ENCODE peak calls at places on chromosomes 12 and 14, in four cellular contexts. One of them, this sample, is unnamed.

GRCh38 chr12:66166561-66166960 is 3.2 kb downstream of the TMBIM4 start:
- DNase-seq in neural progenitor cell: no peak
- DNase-seq in cardiac fibroblast: no peak
- DNase-seq in CD8-positive, alpha-beta T cell: no peak
- DNase-seq in this sample: no peak

GRCh38 chr14:103136388-103137271 is 13.4 kb downstream of the TNFAIP2 start:
- DNase-seq in neural progenitor cell: peak
- DNase-seq in cardiac fibroblast: peak
- DNase-seq in CD8-positive, alpha-beta T cell: no peak
- DNase-seq in this sample: no peak

GRCh38 chr12:76781321-76781720 is 17.4 kb downstream of the ZDHHC17 start:
- DNase-seq in cardiac fibroblast: no peak
- DNase-seq in CD8-positive, alpha-beta T cell: no peak
- DNase-seq in neural progenitor cell: no peak
- DNase-seq in this sample: no peak

GRCh38 chr14:22974530-22975313 is 7.6 kb downstream of the AJUBA start:
- DNase-seq in neural progenitor cell: no peak
- DNase-seq in CD8-positive, alpha-beta T cell: no peak
- DNase-seq in cardiac fibroblast: peak
- DNase-seq in this sample: no peak

GRCh38 chr12:4864575-4864974 is 45.1 kb upstream of the KCNA1 start:
- DNase-seq in cardiac fibroblast: no peak
- DNase-seq in CD8-positive, alpha-beta T cell: no peak
- DNase-seq in neural progenitor cell: no peak
- DNase-seq in this sample: no peak

GRCh38 chr12:54159140-54159539 is 29.6 kb downstream of the SMUG1 start:
- DNase-seq in CD8-positive, alpha-beta T cell: peak
- DNase-seq in cardiac fibroblast: no peak
- DNase-seq in neural progenitor cell: peak
- DNase-seq in this sample: no peak

GRCh38 chr12:60101715-60102114 is 505.9 kb downstream of the SLC16A7 start:
- DNase-seq in cardiac fibroblast: peak
- DNase-seq in CD8-positive, alpha-beta T cell: no peak
- DNase-seq in neural progenitor cell: no peak
- DNase-seq in this sample: no peak

GRCh38 chr12:52050116-52050770 is 999 bp upstream of the NR4A1 start:
- DNase-seq in neural progenitor cell: no peak
- DNase-seq in CD8-positive, alpha-beta T cell: no peak
- DNase-seq in cardiac fibroblast: peak
- DNase-seq in this sample: no peak

GRCh38 chr14:20624495-20625070 is 16.9 kb downstream of the OR6S1 start:
- DNase-seq in cardiac fibroblast: peak
- DNase-seq in CD8-positive, alpha-beta T cell: peak
- DNase-seq in neural progenitor cell: peak
- DNase-seq in this sample: peak

GRCh38 chr12:75877588-75878381 is 153.8 kb downstream of the PHLDA1 start:
- DNase-seq in cardiac fibroblast: peak
- DNase-seq in CD8-positive, alpha-beta T cell: no peak
- DNase-seq in neural progenitor cell: no peak
- DNase-seq in this sample: no peak

GRCh38 chr14:81406863-81407262 is 6.7 kb upstream of the STON2 start:
- DNase-seq in cardiac fibroblast: peak
- DNase-seq in CD8-positive, alpha-beta T cell: no peak
- DNase-seq in neural progenitor cell: no peak
- DNase-seq in this sample: peak

GRCh38 chr14:97584528-97584927 is 787.3 kb downstream of the VRK1 start:
- DNase-seq in cardiac fibroblast: no peak
- DNase-seq in CD8-positive, alpha-beta T cell: no peak
- DNase-seq in neural progenitor cell: no peak
- DNase-seq in this sample: no peak

GRCh38 chr12:92145731-92146496 is at the start of gene BTG1:
- DNase-seq in CD8-positive, alpha-beta T cell: peak
- DNase-seq in neural progenitor cell: peak
- DNase-seq in cardiac fibroblast: peak
- DNase-seq in this sample: peak

GRCh38 chr14:103488071-103488470 is 34.6 kb downstream of the CKB start:
- DNase-seq in neural progenitor cell: no peak
- DNase-seq in cardiac fibroblast: no peak
- DNase-seq in CD8-positive, alpha-beta T cell: no peak
- DNase-seq in this sample: no peak

GRCh38 chr14:83883732-83884131 is 1646.2 kb upstream of the FLRT2 start:
- DNase-seq in cardiac fibroblast: no peak
- DNase-seq in neural progenitor cell: no peak
- DNase-seq in CD8-positive, alpha-beta T cell: no peak
- DNase-seq in this sample: no peak

GRCh38 chr14:101119830-101120571 is 216.5 kb upstream of the RTL1 start:
- DNase-seq in cardiac fibroblast: peak
- DNase-seq in CD8-positive, alpha-beta T cell: no peak
- DNase-seq in neural progenitor cell: peak
- DNase-seq in this sample: no peak

GRCh38 chr12:95608252-95609033 is 57.2 kb upstream of the USP44 start:
- DNase-seq in cardiac fibroblast: peak
- DNase-seq in neural progenitor cell: no peak
- DNase-seq in CD8-positive, alpha-beta T cell: no peak
- DNase-seq in this sample: no peak

GRCh38 chr14:71988954-71989353 is 56.7 kb downstream of the RGS6 start:
- DNase-seq in cardiac fibroblast: no peak
- DNase-seq in neural progenitor cell: no peak
- DNase-seq in CD8-positive, alpha-beta T cell: no peak
- DNase-seq in this sample: no peak

GRCh38 chr14:88825078-88825458 is 617 bp downstream of the TTC8 start:
- DNase-seq in neural progenitor cell: no peak
- DNase-seq in cardiac fibroblast: peak
- DNase-seq in CD8-positive, alpha-beta T cell: no peak
- DNase-seq in this sample: no peak

GRCh38 chr12:53739285-53740129 is 12.3 kb upstream of the CALCOCO1 start:
- DNase-seq in cardiac fibroblast: no peak
- DNase-seq in neural progenitor cell: no peak
- DNase-seq in CD8-positive, alpha-beta T cell: no peak
- DNase-seq in this sample: no peak

GRCh38 chr14:61838661-61839060 is 76.4 kb downstream of the SNAPC1 start:
- DNase-seq in CD8-positive, alpha-beta T cell: no peak
- DNase-seq in neural progenitor cell: no peak
- DNase-seq in cardiac fibroblast: peak
- DNase-seq in this sample: no peak

GRCh38 chr12:101823039-101823438 is 7.7 kb downstream of the GNPTAB start:
- DNase-seq in cardiac fibroblast: peak
- DNase-seq in neural progenitor cell: no peak
- DNase-seq in CD8-positive, alpha-beta T cell: no peak
- DNase-seq in this sample: no peak

GRCh38 chr12:103915306-103915705 is 14.9 kb upstream of the HSP90B1 start:
- DNase-seq in neural progenitor cell: no peak
- DNase-seq in CD8-positive, alpha-beta T cell: no peak
- DNase-seq in cardiac fibroblast: peak
- DNase-seq in this sample: no peak

GRCh38 chr14:57870686-57871457 is 5.0 kb upstream of the SLC35F4 start:
- DNase-seq in cardiac fibroblast: no peak
- DNase-seq in CD8-positive, alpha-beta T cell: no peak
- DNase-seq in neural progenitor cell: no peak
- DNase-seq in this sample: no peak

GRCh38 chr12:2641209-2641608 is 153.6 kb upstream of the FKBP4 start:
- DNase-seq in neural progenitor cell: peak
- DNase-seq in cardiac fibroblast: peak
- DNase-seq in CD8-positive, alpha-beta T cell: no peak
- DNase-seq in this sample: no peak

GRCh38 chr12:103181366-103182152 is 224.1 kb downstream of the ASCL1 start:
- DNase-seq in CD8-positive, alpha-beta T cell: no peak
- DNase-seq in neural progenitor cell: no peak
- DNase-seq in cardiac fibroblast: no peak
- DNase-seq in this sample: no peak

GRCh38 chr14:61574514-61574807 is 120.9 kb upstream of the HIF1A start:
- DNase-seq in CD8-positive, alpha-beta T cell: no peak
- DNase-seq in cardiac fibroblast: no peak
- DNase-seq in neural progenitor cell: peak
- DNase-seq in this sample: no peak

GRCh38 chr12:109678732-109679131 is 34.9 kb upstream of the FAM222A start:
- DNase-seq in cardiac fibroblast: no peak
- DNase-seq in neural progenitor cell: peak
- DNase-seq in CD8-positive, alpha-beta T cell: no peak
- DNase-seq in this sample: no peak

GRCh38 chr14:44889600-44890479 is 71.9 kb downstream of the KLHL28 start:
- DNase-seq in neural progenitor cell: no peak
- DNase-seq in CD8-positive, alpha-beta T cell: no peak
- DNase-seq in cardiac fibroblast: no peak
- DNase-seq in this sample: no peak

GRCh38 chr14:81519200-81519998 is 14.3 kb downstream of the SEL1L start:
- DNase-seq in CD8-positive, alpha-beta T cell: no peak
- DNase-seq in neural progenitor cell: no peak
- DNase-seq in cardiac fibroblast: peak
- DNase-seq in this sample: no peak

GRCh38 chr14:70188292-70188607 is 501 bp downstream of the SLC8A3 start:
- DNase-seq in CD8-positive, alpha-beta T cell: no peak
- DNase-seq in neural progenitor cell: peak
- DNase-seq in cardiac fibroblast: peak
- DNase-seq in this sample: no peak

GRCh38 chr14:100332797-100333196 is 9.7 kb downstream of the SLC25A47 start:
- DNase-seq in cardiac fibroblast: no peak
- DNase-seq in neural progenitor cell: no peak
- DNase-seq in CD8-positive, alpha-beta T cell: no peak
- DNase-seq in this sample: no peak

GRCh38 chr12:116594325-116595038 is 35.3 kb downstream of the MAP1LC3B2 start:
- DNase-seq in neural progenitor cell: no peak
- DNase-seq in CD8-positive, alpha-beta T cell: peak
- DNase-seq in cardiac fibroblast: no peak
- DNase-seq in this sample: no peak

GRCh38 chr12:22268973-22269372 is 65.5 kb downstream of the ST8SIA1 start:
- DNase-seq in neural progenitor cell: no peak
- DNase-seq in cardiac fibroblast: peak
- DNase-seq in CD8-positive, alpha-beta T cell: no peak
- DNase-seq in this sample: no peak

GRCh38 chr12:32454075-32454474 is 54.7 kb downstream of the FGD4 start:
- DNase-seq in cardiac fibroblast: peak
- DNase-seq in neural progenitor cell: peak
- DNase-seq in CD8-positive, alpha-beta T cell: no peak
- DNase-seq in this sample: peak

GRCh38 chr14:23660290-23661226 is 24.4 kb downstream of the DHRS2 start:
- DNase-seq in neural progenitor cell: no peak
- DNase-seq in cardiac fibroblast: no peak
- DNase-seq in CD8-positive, alpha-beta T cell: peak
- DNase-seq in this sample: no peak

GRCh38 chr12:124031058-124031457 is 58.0 kb downstream of the ZNF664 start:
- DNase-seq in cardiac fibroblast: no peak
- DNase-seq in CD8-positive, alpha-beta T cell: no peak
- DNase-seq in neural progenitor cell: no peak
- DNase-seq in this sample: no peak

GRCh38 chr14:64696355-64696844 is 7.8 kb upstream of the PLEKHG3 start:
- DNase-seq in cardiac fibroblast: no peak
- DNase-seq in neural progenitor cell: no peak
- DNase-seq in CD8-positive, alpha-beta T cell: no peak
- DNase-seq in this sample: peak

DNA sequence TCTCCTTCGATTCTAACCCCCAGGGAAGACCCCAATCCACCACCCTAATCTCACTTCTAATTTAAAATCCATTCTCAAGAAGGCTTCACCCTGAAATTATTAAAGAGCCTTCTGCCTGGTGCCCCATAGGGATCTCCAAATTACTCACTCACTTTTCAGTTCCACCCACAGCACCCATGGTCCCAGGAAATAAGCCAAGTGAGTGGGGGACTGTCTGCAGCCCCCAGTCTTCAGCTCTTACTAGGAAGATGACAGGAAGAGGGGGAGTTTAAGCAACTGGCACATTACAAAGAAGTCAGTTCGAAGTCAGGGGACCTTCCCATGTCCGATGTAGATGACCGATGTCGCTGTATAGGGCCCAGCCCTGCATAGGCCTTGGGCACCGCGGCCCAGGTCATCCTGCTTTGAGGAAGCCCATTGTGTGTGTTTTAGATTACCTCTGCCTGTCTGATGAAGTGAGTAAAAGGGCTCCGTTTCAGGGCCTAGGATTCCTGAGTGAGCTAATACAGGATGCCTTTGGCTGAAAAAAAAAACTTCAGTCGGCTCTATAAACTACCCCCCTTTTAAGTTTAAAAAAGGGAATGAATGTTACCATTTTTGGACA is 1.9 kb downstream of the ACTN1 start:
- DNase-seq in CD8-positive, alpha-beta T cell: no peak
- DNase-seq in neural progenitor cell: peak
- DNase-seq in cardiac fibroblast: no peak
- DNase-seq in this sample: peak
- H3K4me3 ChIP-seq in CD8-positive, alpha-beta T cell: peak
- H3K4me3 ChIP-seq in neural progenitor cell: peak
- H3K4me3 ChIP-seq in cardiac fibroblast: peak
- H3K4me3 ChIP-seq in this sample: peak

DNA sequence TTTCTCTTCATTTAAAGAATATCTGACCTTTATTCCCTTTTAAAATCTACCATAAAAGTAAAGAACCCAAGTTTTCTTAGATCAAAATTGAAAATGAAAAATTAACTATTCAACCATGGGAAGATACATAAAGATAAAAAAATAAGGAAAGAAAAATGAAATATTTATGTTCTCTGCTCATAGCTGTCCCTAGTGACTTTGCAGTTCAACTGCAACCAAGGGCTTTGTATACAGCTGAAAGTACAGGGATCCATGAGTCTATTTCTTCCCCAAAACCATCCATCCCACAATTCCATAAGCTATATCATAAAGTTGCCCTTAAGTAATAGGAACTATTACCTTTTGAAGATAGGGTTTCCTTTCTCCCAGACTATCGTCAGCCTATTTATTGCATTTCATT is 113.1 kb downstream of the ITPR2 start:
- DNase-seq in neural progenitor cell: no peak
- DNase-seq in CD8-positive, alpha-beta T cell: no peak
- DNase-seq in cardiac fibroblast: no peak
- DNase-seq in this sample: no peak
- TF ChIP-seq CTCF in neural progenitor cell: peak
- TF ChIP-seq CTCF in CD8-positive, alpha-beta T cell: no peak
- TF ChIP-seq CTCF in cardiac fibroblast: peak
- TF ChIP-seq CTCF in this sample: peak

GRCh38 chr12:6701078-6701768 is 608 bp upstream of the PIANP start:
- DNase-seq in CD8-positive, alpha-beta T cell: no peak
- DNase-seq in neural progenitor cell: no peak
- DNase-seq in cardiac fibroblast: no peak
- DNase-seq in this sample: no peak
- H3K4me3 ChIP-seq in CD8-positive, alpha-beta T cell: peak
- H3K4me3 ChIP-seq in neural progenitor cell: peak
- H3K4me3 ChIP-seq in cardiac fibroblast: peak
- H3K4me3 ChIP-seq in this sample: peak

DNA sequence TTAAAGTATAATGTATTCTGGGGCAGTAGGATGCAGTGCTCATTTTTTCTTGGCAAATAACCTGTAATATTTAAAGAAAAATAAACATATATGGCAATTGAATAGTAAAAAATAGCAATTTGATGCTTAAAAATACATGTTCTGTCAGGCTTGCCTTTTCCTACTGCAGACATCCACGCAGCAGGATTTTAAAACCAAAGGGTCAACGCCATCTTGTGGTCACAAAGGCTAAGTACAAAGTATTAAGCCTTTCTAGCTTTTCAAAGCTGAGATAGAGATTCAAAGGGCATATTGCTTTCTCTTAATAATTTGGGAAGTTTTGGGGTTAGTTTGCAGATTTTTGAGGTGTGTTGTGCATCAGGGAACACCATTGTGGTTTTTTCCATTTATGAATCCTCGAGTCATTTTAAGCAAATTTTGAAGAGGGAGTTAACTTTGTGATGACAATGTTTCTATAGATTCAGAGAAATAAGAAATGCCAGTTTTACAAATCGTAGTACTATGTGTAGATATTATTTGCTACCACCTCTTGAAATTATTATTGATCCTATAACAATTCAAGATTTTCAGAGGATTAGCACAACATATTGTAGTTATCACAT is 4.7 kb upstream of the CCER1 start:
- DNase-seq in cardiac fibroblast: peak
- DNase-seq in neural progenitor cell: peak
- DNase-seq in CD8-positive, alpha-beta T cell: no peak
- DNase-seq in this sample: no peak
- TF ChIP-seq CTCF in cardiac fibroblast: peak
- TF ChIP-seq CTCF in neural progenitor cell: peak
- TF ChIP-seq CTCF in CD8-positive, alpha-beta T cell: peak
- TF ChIP-seq CTCF in this sample: peak

This sample was measured in epithelial cell of proximal tubule.